ENCODE peak calls at places on chromosomes 3 and 15, in six cellular contexts. One of them, this sample, is unnamed.

GRCh38 chr15:52233405-52233804 is 42.2 kb upstream of the GNB5 start:
- DNase-seq in dorsolateral prefrontal cortex: no peak
- DNase-seq in IMR-90: peak; percentile 12
- DNase-seq in bronchial epithelial cell: no peak
- DNase-seq in neural crest cell: no peak
- DNase-seq in astrocyte of the spinal cord: no peak
- DNase-seq in this sample: no peak

GRCh38 chr3:53693441-53693840 is 152.8 kb downstream of the CHDH start:
- DNase-seq in dorsolateral prefrontal cortex: no peak
- DNase-seq in IMR-90: no peak
- DNase-seq in bronchial epithelial cell: no peak
- DNase-seq in neural crest cell: no peak
- DNase-seq in astrocyte of the spinal cord: no peak
- DNase-seq in this sample: no peak

GRCh38 chr3:42504334-42505202 is 2.1 kb downstream of the VIPR1 start:
- DNase-seq in dorsolateral prefrontal cortex: peak; percentile 2
- DNase-seq in IMR-90: no peak
- DNase-seq in bronchial epithelial cell: no peak
- DNase-seq in neural crest cell: no peak
- DNase-seq in astrocyte of the spinal cord: no peak
- DNase-seq in this sample: no peak

GRCh38 chr3:100992086-100993033 is 861 bp downstream of the ABI3BP start:
- DNase-seq in dorsolateral prefrontal cortex: no peak
- DNase-seq in IMR-90: peak; percentile 55
- DNase-seq in bronchial epithelial cell: peak; percentile 47
- DNase-seq in neural crest cell: no peak
- DNase-seq in astrocyte of the spinal cord: peak; percentile 48
- DNase-seq in this sample: no peak

GRCh38 chr3:124292329-124292728 is 300.4 kb upstream of the ROPN1 start:
- DNase-seq in dorsolateral prefrontal cortex: no peak
- DNase-seq in IMR-90: no peak
- DNase-seq in bronchial epithelial cell: no peak
- DNase-seq in neural crest cell: no peak
- DNase-seq in astrocyte of the spinal cord: no peak
- DNase-seq in this sample: no peak

GRCh38 chr3:172213765-172214358 is 174.5 kb downstream of the FNDC3B start:
- DNase-seq in dorsolateral prefrontal cortex: no peak
- DNase-seq in IMR-90: no peak
- DNase-seq in bronchial epithelial cell: no peak
- DNase-seq in neural crest cell: no peak
- DNase-seq in astrocyte of the spinal cord: no peak
- DNase-seq in this sample: no peak

GRCh38 chr15:52726195-52726594 is 47.0 kb upstream of the ATOSA start:
- DNase-seq in dorsolateral prefrontal cortex: no peak
- DNase-seq in IMR-90: no peak
- DNase-seq in bronchial epithelial cell: no peak
- DNase-seq in neural crest cell: no peak
- DNase-seq in astrocyte of the spinal cord: no peak
- DNase-seq in this sample: no peak

GRCh38 chr3:66476852-66477381 is 23.9 kb downstream of the LRIG1 start:
- DNase-seq in dorsolateral prefrontal cortex: no peak
- DNase-seq in IMR-90: no peak
- DNase-seq in bronchial epithelial cell: no peak
- DNase-seq in neural crest cell: no peak
- DNase-seq in astrocyte of the spinal cord: peak; percentile 67
- DNase-seq in this sample: no peak

GRCh38 chr15:64162478-64162868 is 349 bp downstream of the PPIB start:
- DNase-seq in dorsolateral prefrontal cortex: no peak
- DNase-seq in IMR-90: no peak
- DNase-seq in bronchial epithelial cell: no peak
- DNase-seq in neural crest cell: no peak
- DNase-seq in astrocyte of the spinal cord: no peak
- DNase-seq in this sample: no peak

GRCh38 chr3:188261011-188261410 is 107.1 kb downstream of the LPP start:
- DNase-seq in dorsolateral prefrontal cortex: no peak
- DNase-seq in IMR-90: no peak
- DNase-seq in bronchial epithelial cell: no peak
- DNase-seq in neural crest cell: no peak
- DNase-seq in astrocyte of the spinal cord: no peak
- DNase-seq in this sample: no peak

GRCh38 chr3:176526942-176527341 is 670.3 kb downstream of the TBL1XR1 start:
- DNase-seq in dorsolateral prefrontal cortex: no peak
- DNase-seq in IMR-90: no peak
- DNase-seq in bronchial epithelial cell: no peak
- DNase-seq in neural crest cell: no peak
- DNase-seq in astrocyte of the spinal cord: no peak
- DNase-seq in this sample: no peak

GRCh38 chr3:42476225-42477160 is 25.9 kb upstream of the VIPR1 start:
- DNase-seq in dorsolateral prefrontal cortex: no peak
- DNase-seq in IMR-90: no peak
- DNase-seq in bronchial epithelial cell: peak; percentile 84
- DNase-seq in neural crest cell: no peak
- DNase-seq in astrocyte of the spinal cord: no peak
- DNase-seq in this sample: no peak

GRCh38 chr3:190053919-190054672 is 66.6 kb downstream of the P3H2 start:
- DNase-seq in dorsolateral prefrontal cortex: no peak
- DNase-seq in IMR-90: peak; percentile 92
- DNase-seq in bronchial epithelial cell: peak; percentile 80
- DNase-seq in neural crest cell: no peak
- DNase-seq in astrocyte of the spinal cord: peak; percentile 78
- DNase-seq in this sample: no peak

GRCh38 chr3:184582583-184582982 is 21.0 kb downstream of the EPHB3 start:
- DNase-seq in dorsolateral prefrontal cortex: peak; percentile 31
- DNase-seq in IMR-90: no peak
- DNase-seq in bronchial epithelial cell: no peak
- DNase-seq in neural crest cell: no peak
- DNase-seq in astrocyte of the spinal cord: peak; percentile 29
- DNase-seq in this sample: no peak

GRCh38 chr3:82633319-82633718 is 871.9 kb upstream of the GBE1 start:
- DNase-seq in dorsolateral prefrontal cortex: no peak
- DNase-seq in IMR-90: no peak
- DNase-seq in bronchial epithelial cell: no peak
- DNase-seq in neural crest cell: no peak
- DNase-seq in astrocyte of the spinal cord: no peak
- DNase-seq in this sample: no peak

GRCh38 chr3:17442332-17443049 is 299.9 kb downstream of the TBC1D5 start:
- DNase-seq in dorsolateral prefrontal cortex: no peak
- DNase-seq in IMR-90: peak; percentile 34
- DNase-seq in bronchial epithelial cell: peak; percentile 17
- DNase-seq in neural crest cell: no peak
- DNase-seq in astrocyte of the spinal cord: peak; percentile 24
- DNase-seq in this sample: no peak

GRCh38 chr3:11624161-11624560 is 19.6 kb downstream of the VGLL4 start:
- DNase-seq in dorsolateral prefrontal cortex: no peak
- DNase-seq in IMR-90: peak; percentile 61
- DNase-seq in bronchial epithelial cell: peak; percentile 78
- DNase-seq in neural crest cell: no peak
- DNase-seq in astrocyte of the spinal cord: no peak
- DNase-seq in this sample: no peak

GRCh38 chr3:177229791-177230190 is 32.5 kb upstream of the TBL1XR1 start:
- DNase-seq in dorsolateral prefrontal cortex: no peak
- DNase-seq in IMR-90: peak; percentile 11
- DNase-seq in bronchial epithelial cell: no peak
- DNase-seq in neural crest cell: no peak
- DNase-seq in astrocyte of the spinal cord: no peak
- DNase-seq in this sample: no peak

GRCh38 chr3:4976109-4976508 is 3.1 kb upstream of the BHLHE40 start:
- DNase-seq in dorsolateral prefrontal cortex: no peak
- DNase-seq in IMR-90: peak; percentile 63
- DNase-seq in bronchial epithelial cell: peak; percentile 82
- DNase-seq in neural crest cell: peak; percentile 25
- DNase-seq in astrocyte of the spinal cord: peak; percentile 52
- DNase-seq in this sample: no peak

GRCh38 chr3:4978966-4979400 is 254 bp upstream of the BHLHE40 start:
- DNase-seq in dorsolateral prefrontal cortex: peak; percentile 82
- DNase-seq in IMR-90: peak; percentile 99
- DNase-seq in bronchial epithelial cell: peak; percentile 92
- DNase-seq in neural crest cell: no peak
- DNase-seq in astrocyte of the spinal cord: peak; percentile 99
- DNase-seq in this sample: peak; percentile 76

GRCh38 chr3:4977889-4978258 is 1.4 kb upstream of the BHLHE40 start:
- DNase-seq in dorsolateral prefrontal cortex: no peak
- DNase-seq in IMR-90: no peak
- DNase-seq in bronchial epithelial cell: peak; percentile 54
- DNase-seq in neural crest cell: no peak
- DNase-seq in astrocyte of the spinal cord: no peak
- DNase-seq in this sample: no peak

GRCh38 chr3:4978259-4978965 is 825 bp upstream of the BHLHE40 start:
- DNase-seq in dorsolateral prefrontal cortex: peak; percentile 81
- DNase-seq in IMR-90: peak; percentile 97
- DNase-seq in bronchial epithelial cell: peak; percentile 94
- DNase-seq in neural crest cell: peak; percentile 32
- DNase-seq in astrocyte of the spinal cord: peak; percentile 100
- DNase-seq in this sample: peak; percentile 90

GRCh38 chr3:4977001-4977888 is 2.0 kb upstream of the BHLHE40 start:
- DNase-seq in dorsolateral prefrontal cortex: peak; percentile 21
- DNase-seq in IMR-90: peak; percentile 84
- DNase-seq in bronchial epithelial cell: peak; percentile 91
- DNase-seq in neural crest cell: no peak
- DNase-seq in astrocyte of the spinal cord: peak; percentile 92
- DNase-seq in this sample: peak; percentile 71
- TF ChIP-seq CTCF in dorsolateral prefrontal cortex: no peak
- TF ChIP-seq CTCF in IMR-90: no peak
- TF ChIP-seq CTCF in bronchial epithelial cell: peak; percentile 4
- TF ChIP-seq CTCF in neural crest cell: no peak
- TF ChIP-seq CTCF in astrocyte of the spinal cord: peak; percentile 27
- TF ChIP-seq CTCF in this sample: no peak

GRCh38 chr15:81813215-81813614 is 232.6 kb downstream of the MEX3B start:
- DNase-seq in dorsolateral prefrontal cortex: no peak
- DNase-seq in IMR-90: no peak
- DNase-seq in bronchial epithelial cell: no peak
- DNase-seq in neural crest cell: no peak
- DNase-seq in astrocyte of the spinal cord: peak; percentile 2
- DNase-seq in this sample: no peak
- TF ChIP-seq CTCF in dorsolateral prefrontal cortex: no peak
- TF ChIP-seq CTCF in IMR-90: peak; percentile 25
- TF ChIP-seq CTCF in bronchial epithelial cell: no peak
- TF ChIP-seq CTCF in neural crest cell: peak; percentile 41
- TF ChIP-seq CTCF in astrocyte of the spinal cord: peak; percentile 59
- TF ChIP-seq CTCF in this sample: peak; percentile 32

GRCh38 chr3:9945358-9945757 is 6.8 kb downstream of the PRRT3 start:
- DNase-seq in dorsolateral prefrontal cortex: no peak
- DNase-seq in IMR-90: no peak
- DNase-seq in bronchial epithelial cell: no peak
- DNase-seq in neural crest cell: no peak
- DNase-seq in astrocyte of the spinal cord: no peak
- DNase-seq in this sample: no peak

GRCh38 chr3:9948586-9948985 is 3.6 kb downstream of the PRRT3 start:
- DNase-seq in dorsolateral prefrontal cortex: no peak
- DNase-seq in IMR-90: no peak
- DNase-seq in bronchial epithelial cell: no peak
- DNase-seq in neural crest cell: no peak
- DNase-seq in astrocyte of the spinal cord: no peak
- DNase-seq in this sample: no peak

GRCh38 chr3:9944271-9944670 is 7.9 kb downstream of the PRRT3 start:
- DNase-seq in dorsolateral prefrontal cortex: no peak
- DNase-seq in IMR-90: no peak
- DNase-seq in bronchial epithelial cell: no peak
- DNase-seq in neural crest cell: no peak
- DNase-seq in astrocyte of the spinal cord: no peak
- DNase-seq in this sample: no peak

GRCh38 chr3:9947025-9947995 is 4.9 kb downstream of the PRRT3 start:
- DNase-seq in dorsolateral prefrontal cortex: peak; percentile 69
- DNase-seq in IMR-90: peak; percentile 33
- DNase-seq in bronchial epithelial cell: peak; percentile 51
- DNase-seq in neural crest cell: peak; percentile 55
- DNase-seq in astrocyte of the spinal cord: peak; percentile 71
- DNase-seq in this sample: peak; percentile 58

DNA sequence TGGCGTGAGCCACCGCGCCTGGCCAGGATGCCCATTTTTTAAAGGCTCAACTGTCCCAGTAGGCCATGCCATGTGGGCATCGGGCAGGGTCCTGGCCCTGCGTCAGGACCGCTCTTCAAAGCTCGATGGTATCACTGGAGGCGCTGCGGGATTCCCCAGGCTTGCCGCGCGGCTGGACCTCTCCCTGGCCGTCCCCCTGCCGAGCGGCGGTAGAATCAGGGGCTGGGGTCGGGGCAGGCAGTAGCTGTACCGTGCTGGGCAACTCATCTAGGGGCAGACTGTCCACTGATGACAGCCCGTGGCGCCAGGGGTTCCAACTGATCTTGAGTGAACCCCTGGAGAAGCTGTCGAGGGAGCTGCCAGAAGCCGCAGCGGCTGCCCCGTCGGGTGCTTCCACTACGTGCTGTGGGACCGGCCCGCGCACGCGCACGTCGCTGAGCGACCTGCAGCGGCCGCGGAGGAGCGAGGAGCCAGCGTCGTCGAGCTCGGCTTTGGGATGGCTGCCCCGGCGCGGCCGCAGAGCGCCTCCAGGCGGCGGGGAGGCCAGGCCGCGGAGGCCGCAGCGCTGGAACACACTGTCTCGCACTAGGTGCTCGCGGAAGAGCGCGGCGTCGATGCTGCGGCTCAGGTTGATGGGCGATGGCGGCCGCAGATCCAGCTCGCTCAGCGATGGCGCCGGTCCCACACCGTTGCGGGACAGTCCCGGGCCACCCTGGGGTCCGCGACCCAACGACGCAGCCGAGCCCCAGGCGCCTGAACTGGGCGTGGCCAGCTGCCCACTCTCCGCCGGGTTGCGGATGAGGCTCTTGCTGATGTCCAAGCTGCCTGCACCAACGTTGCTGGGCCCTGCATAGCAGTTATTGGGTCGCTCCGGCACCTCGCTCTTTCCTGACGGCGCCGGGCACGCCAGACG is 5.8 kb downstream of the PRRT3 start:
- DNase-seq in dorsolateral prefrontal cortex: peak; percentile 83
- DNase-seq in IMR-90: peak; percentile 81
- DNase-seq in bronchial epithelial cell: peak; percentile 73
- DNase-seq in neural crest cell: peak; percentile 77
- DNase-seq in astrocyte of the spinal cord: peak; percentile 91
- DNase-seq in this sample: peak; percentile 91
- TF ChIP-seq CTCF in dorsolateral prefrontal cortex: peak; percentile 59
- TF ChIP-seq CTCF in IMR-90: peak; percentile 78
- TF ChIP-seq CTCF in bronchial epithelial cell: peak; percentile 93
- TF ChIP-seq CTCF in neural crest cell: peak; percentile 74
- TF ChIP-seq CTCF in astrocyte of the spinal cord: peak; percentile 69
- TF ChIP-seq CTCF in this sample: peak; percentile 58

DNA sequence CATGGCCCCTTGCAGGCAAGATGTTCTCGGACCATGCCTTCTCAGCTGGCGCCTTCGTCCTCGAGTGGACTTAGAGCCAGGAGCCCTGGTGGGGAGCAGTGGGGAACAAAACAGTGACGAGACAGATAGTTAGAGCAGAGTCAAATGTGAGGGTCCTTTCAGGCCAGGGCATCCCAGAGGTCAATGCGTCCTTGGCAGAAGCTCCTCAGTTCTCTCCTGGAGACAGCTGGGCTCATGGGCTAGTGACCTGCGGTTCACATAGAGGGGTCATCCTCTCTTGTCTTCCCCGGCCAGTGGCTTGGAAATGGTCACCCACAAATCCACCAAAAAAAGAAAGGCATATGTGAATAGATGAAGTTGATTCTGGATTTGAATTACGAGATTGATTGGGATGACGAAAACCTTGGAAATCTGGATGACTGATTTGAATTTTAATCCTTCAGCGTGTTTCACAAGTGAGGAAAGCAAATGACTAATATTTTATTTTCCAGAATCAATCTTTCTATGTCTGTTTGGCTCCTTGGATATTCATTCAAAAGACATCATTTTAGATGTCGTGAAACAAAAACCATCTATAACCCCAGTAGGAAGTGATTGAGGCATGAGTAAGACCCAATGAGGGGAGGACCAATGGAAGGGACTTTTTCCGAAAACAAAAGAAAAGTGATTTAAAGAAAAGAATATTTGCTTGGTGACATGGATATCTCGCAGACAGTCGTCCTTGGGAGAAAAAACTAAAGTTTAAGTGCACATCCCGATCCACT is 84.5 kb downstream of the ASB7 start:
- DNase-seq in dorsolateral prefrontal cortex: no peak
- DNase-seq in IMR-90: peak; percentile 72
- DNase-seq in bronchial epithelial cell: no peak
- DNase-seq in neural crest cell: no peak
- DNase-seq in astrocyte of the spinal cord: peak; percentile 77
- DNase-seq in this sample: no peak
- TF ChIP-seq CTCF in dorsolateral prefrontal cortex: no peak
- TF ChIP-seq CTCF in IMR-90: no peak
- TF ChIP-seq CTCF in bronchial epithelial cell: no peak
- TF ChIP-seq CTCF in neural crest cell: no peak
- TF ChIP-seq CTCF in astrocyte of the spinal cord: no peak
- TF ChIP-seq CTCF in this sample: no peak